ENCODE peak calls at places on chromosome 10, in six cellular contexts. J, W, V, S, Y and L are unnamed samples.

GRCh38 chr10:132571565-132572544 is 34.3 kb downstream of the INPP5A start:
- DNase-seq in J (peak; percentile 87), W (peak; percentile 95), V (peak; percentile 56), S (peak; percentile 75), Y (peak; percentile 64), L (peak; percentile 65)

GRCh38 chr10:113059001-113059780 is 109.1 kb downstream of the TCF7L2 start:
- DNase-seq in J (peak; percentile 71), W (no peak), V (no peak), S (no peak), Y (no peak), L (peak; percentile 29)

GRCh38 chr10:24891823-24892222 is 60.6 kb downstream of the PRTFDC1 start:
- DNase-seq in J (peak; percentile 92), W (no peak), V (no peak), S (peak; percentile 46), Y (no peak), L (peak; percentile 17)

GRCh38 chr10:100009283-100009792 is 409 bp downstream of the DNMBP start:
- DNase-seq in J (no peak), W (no peak), V (no peak), S (peak; percentile 42), Y (no peak), L (no peak)

GRCh38 chr10:119090968-119091367 is 10.4 kb upstream of the EIF3A start:
- DNase-seq in J (peak; percentile 68), W (no peak), V (no peak), S (peak; percentile 40), Y (no peak), L (no peak)

GRCh38 chr10:5814110-5815107 is 1.2 kb upstream of the GDI2 start:
- DNase-seq in J (peak; percentile 22), W (no peak), V (no peak), S (peak; percentile 53), Y (no peak), L (no peak)

GRCh38 chr10:72918352-72918751 is 24.8 kb downstream of the OIT3 start:
- DNase-seq in J (no peak), W (no peak), V (peak; percentile 22), S (no peak), Y (no peak), L (no peak)

GRCh38 chr10:76547352-76547972 is 1090.1 kb downstream of the KCNMA1 start:
- DNase-seq in J (peak; percentile 77), W (no peak), V (peak; percentile 84), S (peak; percentile 78), Y (peak; percentile 86), L (peak; percentile 60)

GRCh38 chr10:69730251-69731156 is 71.2 kb upstream of the COL13A1 start:
- DNase-seq in J (peak; percentile 63), W (no peak), V (no peak), S (no peak), Y (no peak), L (peak; percentile 56)

GRCh38 chr10:120970595-120971529 is 119.7 kb downstream of the WDR11 start:
- DNase-seq in J (no peak), W (no peak), V (no peak), S (no peak), Y (no peak), L (no peak)

GRCh38 chr10:119687192-119688032 is 36.2 kb downstream of the BAG3 start:
- DNase-seq in J (no peak), W (no peak), V (peak; percentile 87), S (no peak), Y (peak; percentile 85), L (no peak)

GRCh38 chr10:329361-330099 is 194.3 kb downstream of the ZMYND11 start:
- DNase-seq in J (peak; percentile 96), W (no peak), V (peak; percentile 31), S (peak; percentile 88), Y (peak; percentile 56), L (no peak)

GRCh38 chr10:92124524-92125168 is 166.2 kb downstream of the CPEB3 start:
- DNase-seq in J (peak; percentile 91), W (no peak), V (no peak), S (peak; percentile 42), Y (no peak), L (no peak)

GRCh38 chr10:74593470-74593869 is 232.9 kb upstream of the KAT6B start:
- DNase-seq in J (peak; percentile 86), W (no peak), V (no peak), S (no peak), Y (no peak), L (no peak)

GRCh38 chr10:91271886-91272285 is 51.4 kb downstream of the PCGF5 start:
- DNase-seq in J (peak; percentile 44), W (no peak), V (no peak), S (no peak), Y (no peak), L (no peak)

DNA sequence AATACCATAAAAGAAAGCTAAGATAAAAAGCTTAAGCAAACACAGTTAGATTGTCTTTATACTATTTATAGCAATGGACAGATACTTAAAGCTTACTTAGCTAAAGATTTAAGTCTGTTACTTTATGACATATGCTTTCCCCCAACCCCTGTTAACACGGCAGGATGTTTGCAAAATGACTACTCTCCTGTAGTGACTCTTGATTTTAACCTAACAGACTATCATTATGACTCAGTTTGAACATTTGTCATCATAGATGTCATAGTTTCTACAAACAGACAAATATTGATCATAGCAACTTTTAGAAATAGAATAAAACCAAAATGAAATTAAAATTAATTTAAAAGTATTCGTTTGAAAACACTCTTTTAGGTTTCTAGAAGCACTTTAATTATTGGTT is 7.8 kb upstream of the COMMD3 start:
- DNase-seq in J (peak; percentile 53), W (peak; percentile 36), V (no peak), S (peak; percentile 60), Y (no peak), L (no peak)
- TF ChIP-seq USF2 in J (no peak), W (no peak), V (no peak), S (no peak), Y (no peak), L (no peak)

GRCh38 chr10:36802523-36803153 is 322.8 kb upstream of the ANKRD30A start:
- DNase-seq in J (peak; percentile 19), W (no peak), V (no peak), S (no peak), Y (no peak), L (peak; percentile 74)
- TF ChIP-seq USF2 in J (no peak), W (no peak), V (no peak), S (no peak), Y (no peak), L (no peak)

GRCh38 chr10:4354382-4354812 is 471.6 kb upstream of the AKR1E2 start:
- DNase-seq in J (peak; percentile 36), W (no peak), V (no peak), S (peak; percentile 28), Y (no peak), L (no peak)
- TF ChIP-seq USF2 in J (no peak), W (no peak), V (no peak), S (no peak), Y (no peak), L (no peak)

DNA sequence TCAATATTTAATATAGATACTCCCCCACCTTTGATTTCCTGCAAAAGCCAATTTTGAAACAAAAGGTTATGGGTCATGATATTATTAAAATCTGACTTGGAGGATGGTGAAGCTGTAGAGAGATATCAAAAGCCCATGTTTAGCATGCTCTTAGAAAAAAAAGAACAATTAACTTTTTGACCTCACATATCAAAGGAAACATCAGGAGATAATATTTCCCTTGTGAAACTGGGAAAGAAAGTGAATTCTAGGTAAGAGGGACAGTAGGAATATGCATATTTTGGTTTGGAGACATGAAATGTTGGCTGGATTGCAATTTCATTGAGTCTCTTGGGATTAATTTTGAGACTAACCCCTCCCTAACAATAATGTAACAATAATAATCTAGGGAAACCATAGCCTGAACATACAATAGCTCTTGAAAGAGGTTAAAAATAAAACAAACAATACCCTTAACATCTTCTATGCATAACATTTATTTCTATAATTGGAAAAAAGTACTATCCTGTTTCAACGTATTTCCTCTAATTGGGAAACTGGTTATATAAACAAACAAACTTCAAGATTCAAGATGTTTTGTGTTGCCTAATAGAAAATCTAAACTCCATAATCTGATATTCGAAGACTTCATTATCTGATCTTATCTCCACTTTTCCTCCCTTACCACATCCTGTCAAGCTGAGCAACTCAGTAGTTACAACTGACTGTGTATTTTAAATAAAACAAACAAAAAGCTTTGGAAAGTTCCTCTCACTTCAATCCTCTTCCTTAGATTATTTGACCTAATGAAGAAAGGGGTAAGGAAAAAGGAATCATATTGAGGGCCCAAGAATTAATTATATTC is 14.8 kb downstream of the TMEM26 start:
- DNase-seq in J (peak; percentile 38), W (no peak), V (no peak), S (no peak), Y (no peak), L (no peak)
- TF ChIP-seq USF2 in J (no peak), W (no peak), V (no peak), S (no peak), Y (no peak), L (no peak)

DNA sequence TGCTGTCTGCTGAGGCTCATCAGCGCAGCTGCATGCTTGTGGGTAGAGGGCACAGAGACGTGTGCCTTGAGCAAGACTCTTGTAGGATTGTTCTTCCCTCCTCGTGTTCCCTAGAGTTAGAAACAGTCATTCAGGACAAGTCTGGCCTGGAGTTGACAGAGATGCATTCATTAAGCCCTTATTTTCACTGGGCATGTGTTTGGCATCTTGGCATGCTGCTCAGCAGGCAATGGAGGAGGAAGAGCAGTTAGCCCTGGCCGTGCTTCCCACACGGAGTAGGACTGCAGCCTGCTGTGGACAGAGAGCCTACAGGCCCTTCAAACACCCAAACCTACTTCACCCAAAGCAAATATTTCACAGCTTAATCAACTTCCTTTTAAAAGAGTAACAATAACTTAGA is 73.0 kb upstream of the GJD4 start:
- DNase-seq in J (no peak), W (no peak), V (no peak), S (no peak), Y (no peak), L (no peak)
- TF ChIP-seq USF2 in J (no peak), W (no peak), V (no peak), S (no peak), Y (no peak), L (no peak)